ENCODE peak calls at places on chromosome 1, in four cellular contexts. One of them, this sample, is unnamed.

GRCh38 chr1:155017021-155017945 is 14.7 kb downstream of the ZBTB7B start:
- DNase-seq in endodermal cell: peak; percentile 98
- DNase-seq in SJSA1: peak; percentile 94
- DNase-seq in right cardiac atrium: peak; percentile 94
- DNase-seq in this sample: peak; percentile 92

GRCh38 chr1:56331892-56332567 is 247.3 kb downstream of the PLPP3 start:
- DNase-seq in SJSA1: no peak
- DNase-seq in right cardiac atrium: no peak
- DNase-seq in endodermal cell: no peak
- DNase-seq in this sample: no peak

GRCh38 chr1:232123775-232124659 is 497.4 kb downstream of the DISC1 start:
- DNase-seq in endodermal cell: peak; percentile 66
- DNase-seq in right cardiac atrium: no peak
- DNase-seq in SJSA1: no peak
- DNase-seq in this sample: no peak

GRCh38 chr1:226670062-226670461 is 69.0 kb downstream of the ITPKB start:
- DNase-seq in SJSA1: no peak
- DNase-seq in right cardiac atrium: no peak
- DNase-seq in endodermal cell: no peak
- DNase-seq in this sample: no peak

GRCh38 chr1:192378276-192378675 is 61.5 kb downstream of the RGS21 start:
- DNase-seq in SJSA1: no peak
- DNase-seq in right cardiac atrium: no peak
- DNase-seq in endodermal cell: no peak
- DNase-seq in this sample: no peak

GRCh38 chr1:61434276-61434675 is 290.7 kb downstream of the TM2D1 start:
- DNase-seq in SJSA1: no peak
- DNase-seq in right cardiac atrium: no peak
- DNase-seq in endodermal cell: no peak
- DNase-seq in this sample: no peak

GRCh38 chr1:25694167-25694566 is 77.6 kb downstream of the MAN1C1 start:
- DNase-seq in endodermal cell: no peak
- DNase-seq in SJSA1: no peak
- DNase-seq in right cardiac atrium: no peak
- DNase-seq in this sample: no peak

GRCh38 chr1:38077523-38078147 is 31.0 kb upstream of the POU3F1 start:
- DNase-seq in right cardiac atrium: no peak
- DNase-seq in SJSA1: no peak
- DNase-seq in endodermal cell: no peak
- DNase-seq in this sample: no peak

GRCh38 chr1:7207875-7208646 is 422.8 kb downstream of the CAMTA1 start:
- DNase-seq in right cardiac atrium: no peak
- DNase-seq in SJSA1: no peak
- DNase-seq in endodermal cell: peak; percentile 93
- DNase-seq in this sample: no peak

GRCh38 chr1:6116137-6116536 is 64.0 kb downstream of the CHD5 start:
- DNase-seq in SJSA1: no peak
- DNase-seq in endodermal cell: no peak
- DNase-seq in right cardiac atrium: no peak
- DNase-seq in this sample: no peak

GRCh38 chr1:51312718-51313117 is 17.6 kb downstream of the TTC39A start:
- DNase-seq in right cardiac atrium: no peak
- DNase-seq in SJSA1: no peak
- DNase-seq in endodermal cell: peak; percentile 32
- DNase-seq in this sample: no peak

GRCh38 chr1:3672971-3673361 is 20.6 kb downstream of the TP73 start:
- DNase-seq in endodermal cell: no peak
- DNase-seq in right cardiac atrium: peak; percentile 10
- DNase-seq in SJSA1: no peak
- DNase-seq in this sample: no peak

GRCh38 chr1:30872033-30872947 is 36.3 kb downstream of the SDC3 start:
- DNase-seq in right cardiac atrium: peak; percentile 8
- DNase-seq in endodermal cell: no peak
- DNase-seq in SJSA1: no peak
- DNase-seq in this sample: no peak

GRCh38 chr1:42385283-42385682 is 4.7 kb downstream of the RIMKLA start:
- DNase-seq in SJSA1: no peak
- DNase-seq in right cardiac atrium: no peak
- DNase-seq in endodermal cell: no peak
- DNase-seq in this sample: no peak

GRCh38 chr1:179121159-179121938 is 39.5 kb downstream of the TOR3A start:
- DNase-seq in right cardiac atrium: no peak
- DNase-seq in endodermal cell: peak; percentile 66
- DNase-seq in SJSA1: no peak
- DNase-seq in this sample: no peak

GRCh38 chr1:180923024-180923841 is 10.5 kb downstream of the KIAA1614 start:
- DNase-seq in right cardiac atrium: no peak
- DNase-seq in endodermal cell: peak; percentile 95
- DNase-seq in SJSA1: no peak
- DNase-seq in this sample: no peak

GRCh38 chr1:230517786-230518185 is 91.7 kb upstream of the PGBD5 start:
- DNase-seq in right cardiac atrium: no peak
- DNase-seq in SJSA1: no peak
- DNase-seq in endodermal cell: peak; percentile 54
- DNase-seq in this sample: no peak

GRCh38 chr1:7721940-7722669 is 49.0 kb upstream of the VAMP3 start:
- DNase-seq in endodermal cell: no peak
- DNase-seq in SJSA1: no peak
- DNase-seq in right cardiac atrium: no peak
- DNase-seq in this sample: no peak

GRCh38 chr1:223747838-223748335 is 35.5 kb downstream of the CAPN2 start:
- DNase-seq in endodermal cell: no peak
- DNase-seq in right cardiac atrium: peak; percentile 54
- DNase-seq in SJSA1: no peak
- DNase-seq in this sample: no peak

GRCh38 chr1:16968372-16968771 is 12.0 kb downstream of the MFAP2 start:
- DNase-seq in right cardiac atrium: no peak
- DNase-seq in endodermal cell: no peak
- DNase-seq in SJSA1: no peak
- DNase-seq in this sample: no peak

GRCh38 chr1:116515702-116516101 is 55.1 kb downstream of the CD58 start:
- DNase-seq in SJSA1: no peak
- DNase-seq in endodermal cell: no peak
- DNase-seq in right cardiac atrium: no peak
- DNase-seq in this sample: peak; percentile 30

GRCh38 chr1:216293673-216294072 is 129.6 kb downstream of the USH2A start:
- DNase-seq in endodermal cell: no peak
- DNase-seq in SJSA1: no peak
- DNase-seq in right cardiac atrium: no peak
- DNase-seq in this sample: no peak

GRCh38 chr1:41414716-41415306 is 53.6 kb downstream of the FOXO6 start:
- DNase-seq in right cardiac atrium: no peak
- DNase-seq in endodermal cell: no peak
- DNase-seq in SJSA1: no peak
- DNase-seq in this sample: no peak

GRCh38 chr1:2202008-2202575 is 7.5 kb upstream of the FAAP20 start:
- DNase-seq in SJSA1: no peak
- DNase-seq in endodermal cell: no peak
- DNase-seq in right cardiac atrium: no peak
- DNase-seq in this sample: no peak
- H3K4me1 ChIP-seq in SJSA1: peaks cover 28% of the 10 kb centered on the region
- H3K4me1 ChIP-seq in endodermal cell: no peaks in the 10 kb centered on the region
- H3K4me1 ChIP-seq in right cardiac atrium: peaks cover 8% of the 10 kb centered on the region
- H3K4me1 ChIP-seq in this sample: peaks cover 36% of the 10 kb centered on the region

GRCh38 chr1:236058141-236058626 is 6.7 kb downstream of the NID1 start:
- DNase-seq in endodermal cell: no peak
- DNase-seq in right cardiac atrium: no peak
- DNase-seq in SJSA1: no peak
- DNase-seq in this sample: no peak
- H3K27ac ChIP-seq in endodermal cell: no peak overlapping the region
- H3K27ac ChIP-seq in right cardiac atrium: peak overlapping the region; percentile 45
- H3K27ac ChIP-seq in SJSA1: no peak overlapping the region
- H3K27ac ChIP-seq in this sample: no peak overlapping the region

GRCh38 chr1:59014827-59015226 is 231.0 kb upstream of the JUN start:
- DNase-seq in right cardiac atrium: no peak
- DNase-seq in SJSA1: no peak
- DNase-seq in endodermal cell: peak; percentile 38
- DNase-seq in this sample: no peak

GRCh38 chr1:59015708-59016107 is 231.9 kb upstream of the JUN start:
- DNase-seq in SJSA1: peak; percentile 75
- DNase-seq in endodermal cell: peak; percentile 54
- DNase-seq in right cardiac atrium: peak; percentile 13
- DNase-seq in this sample: no peak

GRCh38 chr1:59012378-59012777 is 228.5 kb upstream of the JUN start:
- DNase-seq in SJSA1: no peak
- DNase-seq in right cardiac atrium: no peak
- DNase-seq in endodermal cell: peak; percentile 7
- DNase-seq in this sample: no peak

GRCh38 chr1:59013276-59013927 is 229.6 kb upstream of the JUN start:
- DNase-seq in right cardiac atrium: peak; percentile 39
- DNase-seq in SJSA1: peak; percentile 84
- DNase-seq in endodermal cell: peak; percentile 83
- DNase-seq in this sample: no peak

DNA sequence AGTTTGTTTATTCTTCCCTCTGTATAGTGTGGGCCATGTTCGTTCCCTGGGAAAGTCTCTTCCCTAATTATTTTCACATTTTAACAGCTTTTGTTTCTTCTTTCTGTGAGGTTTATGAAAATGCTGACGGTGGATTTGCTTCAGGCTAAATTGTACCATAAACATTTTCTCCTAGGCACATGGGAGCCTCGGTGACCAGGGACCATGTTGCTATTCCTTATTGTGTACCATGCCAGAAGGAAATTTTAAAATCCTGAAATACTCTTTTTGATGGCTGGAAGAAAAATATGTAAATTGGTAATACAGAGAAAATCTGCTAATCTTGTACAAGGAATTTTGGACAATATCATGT is 230.1 kb upstream of the JUN start:
- DNase-seq in SJSA1: no peak
- DNase-seq in right cardiac atrium: no peak
- DNase-seq in endodermal cell: no peak
- DNase-seq in this sample: no peak
- H3K4me3 ChIP-seq in SJSA1: no peak overlapping the region
- H3K4me3 ChIP-seq in right cardiac atrium: no peak overlapping the region
- H3K4me3 ChIP-seq in endodermal cell: no peak overlapping the region
- H3K4me3 ChIP-seq in this sample: no peak overlapping the region

GRCh38 chr1:201637282-201638076 is 98.6 kb downstream of the NAV1 start:
- DNase-seq in endodermal cell: no peak
- DNase-seq in SJSA1: no peak
- DNase-seq in right cardiac atrium: peak; percentile 33
- DNase-seq in this sample: no peak
- H3K4me1 ChIP-seq in endodermal cell: peaks cover 18% of the 10 kb centered on the region
- H3K4me1 ChIP-seq in SJSA1: peaks cover 21% of the 10 kb centered on the region
- H3K4me1 ChIP-seq in right cardiac atrium: peaks cover 20% of the 10 kb centered on the region
- H3K4me1 ChIP-seq in this sample: no peaks in the 10 kb centered on the region

GRCh38 chr1:104989012-104989411 is 1239.3 kb downstream of the AMY1C start:
- DNase-seq in SJSA1: no peak
- DNase-seq in endodermal cell: no peak
- DNase-seq in right cardiac atrium: no peak
- DNase-seq in this sample: no peak

GRCh38 chr1:104991702-104992101 is 1242.0 kb downstream of the AMY1C start:
- DNase-seq in right cardiac atrium: no peak
- DNase-seq in endodermal cell: no peak
- DNase-seq in SJSA1: no peak
- DNase-seq in this sample: no peak

DNA sequence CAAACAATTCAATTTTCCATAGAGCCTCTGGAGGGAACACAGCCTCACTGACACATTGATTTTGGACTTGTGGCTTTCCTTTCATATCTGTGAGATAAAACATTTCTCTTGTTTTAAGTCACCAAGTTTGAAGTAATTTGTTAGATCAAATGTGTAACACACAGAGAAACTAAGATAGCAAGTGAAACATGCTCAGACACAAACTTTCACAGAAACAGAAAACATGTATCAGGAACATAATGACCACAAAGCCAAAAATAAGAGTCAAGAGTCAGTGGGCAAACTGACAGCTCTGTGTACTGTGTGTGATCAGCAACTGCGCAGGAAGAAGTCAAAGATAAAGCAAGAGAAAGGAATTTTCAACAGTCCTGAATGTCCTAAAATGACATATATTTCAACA is 1237.5 kb downstream of the AMY1C start:
- DNase-seq in right cardiac atrium: no peak
- DNase-seq in endodermal cell: no peak
- DNase-seq in SJSA1: no peak
- DNase-seq in this sample: no peak
- H3K27ac ChIP-seq in right cardiac atrium: no peak overlapping the region
- H3K27ac ChIP-seq in endodermal cell: no peak overlapping the region
- H3K27ac ChIP-seq in SJSA1: no peak overlapping the region
- H3K27ac ChIP-seq in this sample: no peak overlapping the region

DNA sequence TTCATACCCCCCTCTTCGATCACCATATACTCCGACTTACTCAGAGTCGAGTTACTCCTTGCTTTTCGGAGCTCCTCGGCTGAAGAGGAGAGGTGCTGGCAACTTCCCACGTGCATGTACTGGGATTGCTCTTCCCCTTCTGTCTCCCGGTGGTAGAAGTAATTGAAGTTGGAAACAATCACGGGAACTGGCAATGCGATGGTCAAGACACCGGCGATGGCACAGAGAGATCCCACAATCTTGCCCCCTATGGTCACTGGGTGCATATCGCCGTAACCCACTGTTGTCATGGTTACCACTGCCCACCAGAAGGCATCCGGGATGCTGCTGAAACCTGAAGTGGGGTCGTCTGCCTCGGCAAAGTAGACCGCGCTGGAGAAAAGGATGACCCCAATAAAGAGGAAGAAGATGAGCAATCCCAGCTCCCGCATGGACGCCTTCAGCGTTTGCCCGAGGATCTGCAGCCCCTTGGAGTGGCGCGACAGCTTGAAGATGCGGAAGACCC is 1.5 kb downstream of the KCNA3 start:
- DNase-seq in endodermal cell: no peak
- DNase-seq in right cardiac atrium: no peak
- DNase-seq in SJSA1: no peak
- DNase-seq in this sample: peak; percentile 40
- H3K4me3 ChIP-seq in endodermal cell: no peak overlapping the region
- H3K4me3 ChIP-seq in right cardiac atrium: peak overlapping the region; percentile 22
- H3K4me3 ChIP-seq in SJSA1: no peak overlapping the region
- H3K4me3 ChIP-seq in this sample: peak overlapping the region; percentile 75